ENCODE peak calls at places on chromosomes 16 and 17, in seven cellular contexts. C is ELR, T is T-helper 1 cell, V is EH, Z is cardiac fibroblast, G is posterior cingulate gyrus, E is hypothalamus. B is an unnamed sample.

GRCh38 chr17:68432086-68432864 is 25.0 kb downstream of the WIPI1 start:
- DNase-seq in V (no peak), T (no peak), Z (no peak), E (no peak), G (no peak), C (no peak), B (no peak)

GRCh38 chr17:11705111-11705510 is 106.8 kb downstream of the DNAH9 start:
- DNase-seq in Z (no peak), G (no peak), C (no peak), E (no peak), V (no peak), T (no peak), B (no peak)

GRCh38 chr16:78122774-78123315 is 23.4 kb downstream of the WWOX start:
- DNase-seq in E (no peak), Z (peak), T (peak), V (peak), G (no peak), C (peak), B (peak)

GRCh38 chr17:62014526-62014925 is 50.6 kb downstream of the MED13 start:
- DNase-seq in Z (peak), E (no peak), G (no peak), T (no peak), V (peak), C (no peak), B (no peak)

GRCh38 chr17:83178533-83179201 is 99.3 kb downstream of the METRNL start:
- DNase-seq in T (no peak), E (no peak), C (no peak), V (no peak), G (peak), Z (no peak), B (no peak)

GRCh38 chr17:31112001-31112661 is 17.4 kb downstream of the NF1 start:
- DNase-seq in Z (no peak), E (no peak), C (peak), G (no peak), V (peak), T (peak), B (no peak)

GRCh38 chr17:75455896-75456416 is 479 bp upstream of the TMEM94 start:
- DNase-seq in T (no peak), E (no peak), C (no peak), Z (no peak), V (no peak), G (no peak), B (no peak)

GRCh38 chr16:29744541-29745101 is 1.2 kb downstream of the C16orf54 start:
- DNase-seq in T (no peak), G (no peak), Z (no peak), C (no peak), E (no peak), V (no peak), B (no peak)

GRCh38 chr17:41695954-41696720 is 7.5 kb downstream of the EIF1 start:
- DNase-seq in C (peak), G (peak), Z (peak), V (peak), E (no peak), T (peak), B (peak)

GRCh38 chr17:8189041-8189710 is 804 bp downstream of the BORCS6 start:
- DNase-seq in V (peak), C (no peak), G (peak), T (peak), Z (no peak), E (no peak), B (peak)

GRCh38 chr17:16255481-16255901 is 38.5 kb downstream of the PIGL start:
- DNase-seq in V (peak), G (peak), T (no peak), Z (peak), E (peak), C (no peak), B (peak)

GRCh38 chr16:89093602-89094251 is at the start of gene ACSF3:
- DNase-seq in G (peak), T (peak), E (peak), V (peak), Z (peak), C (peak), B (peak)

GRCh38 chr17:6868579-6868978 is 37.0 kb upstream of the TEKT1 start:
- DNase-seq in T (no peak), Z (no peak), C (peak), E (no peak), V (no peak), G (no peak), B (no peak)

GRCh38 chr16:26649646-26650045 is 417.1 kb upstream of the C16orf82 start:
- DNase-seq in V (no peak), T (no peak), C (no peak), G (no peak), E (no peak), Z (no peak), B (no peak)

GRCh38 chr17:58755577-58756245 is at the start of gene PPM1E:
- DNase-seq in T (peak), G (peak), E (peak), V (peak), C (peak), Z (peak), B (peak)

GRCh38 chr17:70365098-70365583 is 195.8 kb downstream of the KCNJ2 start:
- DNase-seq in C (peak), V (no peak), E (no peak), Z (peak), G (no peak), T (no peak), B (no peak)

GRCh38 chr17:74201250-74201649 is 2.2 kb upstream of the RPL38 start:
- DNase-seq in E (no peak), T (no peak), C (peak), V (peak), G (no peak), Z (peak), B (no peak)

GRCh38 chr17:64466019-64466735 is 17.3 kb downstream of the MILR1 start:
- DNase-seq in Z (no peak), G (no peak), E (no peak), C (no peak), V (peak), T (no peak), B (no peak)

GRCh38 chr16:67246945-67247697 is at the start of gene FHOD1:
- DNase-seq in E (peak), V (peak), T (peak), Z (peak), G (peak), C (peak), B (peak)

GRCh38 chr17:59620518-59621259 is 994 bp downstream of the CLTC start:
- DNase-seq in T (peak), C (peak), G (peak), E (no peak), Z (peak), V (peak), B (no peak)

GRCh38 chr16:11396241-11397048 is 51.2 kb downstream of the RMI2 start:
- DNase-seq in V (peak), G (peak), T (peak), E (peak), C (peak), Z (peak), B (peak)

GRCh38 chr17:10127819-10128375 is 70.5 kb downstream of the GAS7 start:
- DNase-seq in E (no peak), C (peak), T (no peak), G (peak), V (peak), Z (peak), B (no peak)

GRCh38 chr17:38333635-38334295 is 10.0 kb downstream of the GPR179 start:
- DNase-seq in Z (peak), T (peak), G (peak), V (peak), E (no peak), C (peak), B (no peak)

GRCh38 chr17:78013683-78014467 is 55.4 kb downstream of the TNRC6C start:
- DNase-seq in Z (peak), T (peak), G (no peak), E (no peak), V (peak), C (peak), B (no peak)

GRCh38 chr17:75457047-75457654 is 716 bp downstream of the TMEM94 start:
- DNase-seq in V (peak), C (peak), T (no peak), Z (peak), G (peak), E (peak), B (peak)

GRCh38 chr16:70391881-70392481 is 45.3 kb downstream of the DDX19A start:
- DNase-seq in G (peak), Z (peak), T (no peak), V (peak), C (peak), E (no peak), B (no peak)

GRCh38 chr17:78001612-78002011 is 43.1 kb downstream of the TNRC6C start:
- DNase-seq in T (no peak), V (no peak), Z (no peak), G (no peak), C (no peak), E (no peak), B (no peak)